ENCODE peak calls at places on chromosomes 7 and 10, in five cellular contexts. N is activated CD4-positive, alpha-beta T cell treated with anti-CD3 and anti-CD28 coated beads for 24 hours; W is brain microvascular endothelial cell; U is NCI-H1105; Y is hepatocyte. M is an unnamed sample.

GRCh38 chr7:19353158-19353557 is 207.9 kb upstream of the FERD3L start:
- DNase-seq in N (no peak), W (peak), U (no peak), Y (no peak), M (no peak)

GRCh38 chr10:43863859-43864591 is 215.3 kb upstream of the ZNF32 start:
- DNase-seq in N (no peak), W (peak), U (no peak), Y (peak), M (no peak)

GRCh38 chr7:21345361-21345760 is 82.5 kb upstream of the SP4 start:
- DNase-seq in N (no peak), W (no peak), U (no peak), Y (no peak), M (no peak)

GRCh38 chr10:89588671-89589070 is 53.3 kb upstream of the SLC16A12 start:
- DNase-seq in N (no peak), W (no peak), U (no peak), Y (no peak), M (no peak)

GRCh38 chr7:815284-816216 is 16.7 kb upstream of the SUN1 start:
- DNase-seq in N (no peak), W (no peak), U (peak), Y (peak), M (no peak)

GRCh38 chr10:78419481-78420265 is 386.0 kb downstream of the RPS24 start:
- DNase-seq in N (no peak), W (no peak), U (no peak), Y (no peak), M (no peak)

GRCh38 chr10:29635711-29636144 is 957 bp upstream of the SVIL start:
- DNase-seq in N (no peak), W (peak), U (no peak), Y (peak), M (no peak)

GRCh38 chr7:142685877-142686508 is 63.3 kb upstream of the PRSS1 start:
- DNase-seq in N (no peak), W (no peak), U (peak), Y (no peak), M (no peak)

M was measured in activated CD8-positive, alpha-beta memory T cell treated with anti-CD3 and anti-CD28 coated beads for 48 hours.